ENCODE peak calls at places on chromosomes 12 and 14, in ten cellular contexts. One of them, this sample, is unnamed.

GRCh38 chr14:76086636-76087035 is 65.1 kb upstream of the GPATCH2L start:
- DNase-seq in cortex of kidney: no peak
- DNase-seq in nephron progenitor cell: no peak
- DNase-seq in iPS-NIHi11: no peak
- DNase-seq in lung: no peak
- DNase-seq in renal cortical epithelial cell: no peak
- DNase-seq in stimulated activated naive CD8-positive, alpha-beta T cell treated with anti-CD3 and anti-CD28 coated beads, Interleukin-15, Interleukin-2, amounts not matched to agents 100 U/mL and 50 U/mL, for 24 hours: no peak
- DNase-seq in DMS153: no peak
- DNase-seq in activated gamma-delta T cell treated with Interleukin-2 at 50 U/mL for 16 hours: no peak
- DNase-seq in activated CD4-positive, CD25-positive, alpha-beta regulatory T cell treated with anti-CD3 and anti-CD28 coated beads, Interleukin-2, amount 50 U/mL, for 72 hours: no peak
- DNase-seq in this sample: no peak

GRCh38 chr12:131142891-131143637 is 189.4 kb downstream of the ADGRD1 start:
- DNase-seq in cortex of kidney: no peak
- DNase-seq in nephron progenitor cell: no peak
- DNase-seq in iPS-NIHi11: no peak
- DNase-seq in lung: no peak
- DNase-seq in renal cortical epithelial cell: no peak
- DNase-seq in stimulated activated naive CD8-positive, alpha-beta T cell treated with anti-CD3 and anti-CD28 coated beads, Interleukin-15, Interleukin-2, amounts not matched to agents 100 U/mL and 50 U/mL, for 24 hours: no peak
- DNase-seq in DMS153: no peak
- DNase-seq in activated gamma-delta T cell treated with Interleukin-2 at 50 U/mL for 16 hours: no peak
- DNase-seq in activated CD4-positive, CD25-positive, alpha-beta regulatory T cell treated with anti-CD3 and anti-CD28 coated beads, Interleukin-2, amount 50 U/mL, for 72 hours: no peak
- DNase-seq in this sample: no peak

GRCh38 chr12:24728366-24728765 is 220.5 kb downstream of the BCAT1 start:
- DNase-seq in cortex of kidney: no peak
- DNase-seq in nephron progenitor cell: no peak
- DNase-seq in iPS-NIHi11: no peak
- DNase-seq in lung: no peak
- DNase-seq in renal cortical epithelial cell: peak
- DNase-seq in stimulated activated naive CD8-positive, alpha-beta T cell treated with anti-CD3 and anti-CD28 coated beads, Interleukin-15, Interleukin-2, amounts not matched to agents 100 U/mL and 50 U/mL, for 24 hours: no peak
- DNase-seq in DMS153: no peak
- DNase-seq in activated gamma-delta T cell treated with Interleukin-2 at 50 U/mL for 16 hours: no peak
- DNase-seq in activated CD4-positive, CD25-positive, alpha-beta regulatory T cell treated with anti-CD3 and anti-CD28 coated beads, Interleukin-2, amount 50 U/mL, for 72 hours: no peak
- DNase-seq in this sample: no peak

GRCh38 chr14:29442720-29443119 is 484.9 kb downstream of the PRKD1 start:
- DNase-seq in cortex of kidney: no peak
- DNase-seq in nephron progenitor cell: no peak
- DNase-seq in iPS-NIHi11: no peak
- DNase-seq in lung: no peak
- DNase-seq in renal cortical epithelial cell: peak
- DNase-seq in stimulated activated naive CD8-positive, alpha-beta T cell treated with anti-CD3 and anti-CD28 coated beads, Interleukin-15, Interleukin-2, amounts not matched to agents 100 U/mL and 50 U/mL, for 24 hours: no peak
- DNase-seq in DMS153: no peak
- DNase-seq in activated gamma-delta T cell treated with Interleukin-2 at 50 U/mL for 16 hours: no peak
- DNase-seq in activated CD4-positive, CD25-positive, alpha-beta regulatory T cell treated with anti-CD3 and anti-CD28 coated beads, Interleukin-2, amount 50 U/mL, for 72 hours: no peak
- DNase-seq in this sample: no peak

GRCh38 chr12:57611810-57612710 is 825 bp downstream of the ARHGEF25 start:
- DNase-seq in cortex of kidney: no peak
- DNase-seq in nephron progenitor cell: no peak
- DNase-seq in iPS-NIHi11: no peak
- DNase-seq in lung: no peak
- DNase-seq in renal cortical epithelial cell: no peak
- DNase-seq in stimulated activated naive CD8-positive, alpha-beta T cell treated with anti-CD3 and anti-CD28 coated beads, Interleukin-15, Interleukin-2, amounts not matched to agents 100 U/mL and 50 U/mL, for 24 hours: no peak
- DNase-seq in DMS153: no peak
- DNase-seq in activated gamma-delta T cell treated with Interleukin-2 at 50 U/mL for 16 hours: no peak
- DNase-seq in activated CD4-positive, CD25-positive, alpha-beta regulatory T cell treated with anti-CD3 and anti-CD28 coated beads, Interleukin-2, amount 50 U/mL, for 72 hours: no peak
- DNase-seq in this sample: no peak

GRCh38 chr12:12294215-12295005 is 27.6 kb upstream of the LRP6 start:
- DNase-seq in cortex of kidney: no peak
- DNase-seq in nephron progenitor cell: peak
- DNase-seq in iPS-NIHi11: peak
- DNase-seq in lung: no peak
- DNase-seq in renal cortical epithelial cell: no peak
- DNase-seq in stimulated activated naive CD8-positive, alpha-beta T cell treated with anti-CD3 and anti-CD28 coated beads, Interleukin-15, Interleukin-2, amounts not matched to agents 100 U/mL and 50 U/mL, for 24 hours: no peak
- DNase-seq in DMS153: no peak
- DNase-seq in activated gamma-delta T cell treated with Interleukin-2 at 50 U/mL for 16 hours: no peak
- DNase-seq in activated CD4-positive, CD25-positive, alpha-beta regulatory T cell treated with anti-CD3 and anti-CD28 coated beads, Interleukin-2, amount 50 U/mL, for 72 hours: no peak
- DNase-seq in this sample: no peak

GRCh38 chr12:92968201-92968813 is 39.2 kb upstream of the EEA1 start:
- DNase-seq in cortex of kidney: no peak
- DNase-seq in nephron progenitor cell: no peak
- DNase-seq in iPS-NIHi11: no peak
- DNase-seq in lung: no peak
- DNase-seq in renal cortical epithelial cell: peak
- DNase-seq in stimulated activated naive CD8-positive, alpha-beta T cell treated with anti-CD3 and anti-CD28 coated beads, Interleukin-15, Interleukin-2, amounts not matched to agents 100 U/mL and 50 U/mL, for 24 hours: no peak
- DNase-seq in DMS153: no peak
- DNase-seq in activated gamma-delta T cell treated with Interleukin-2 at 50 U/mL for 16 hours: no peak
- DNase-seq in activated CD4-positive, CD25-positive, alpha-beta regulatory T cell treated with anti-CD3 and anti-CD28 coated beads, Interleukin-2, amount 50 U/mL, for 72 hours: no peak
- DNase-seq in this sample: no peak

GRCh38 chr14:74425525-74426201 is 347 bp downstream of the SYNDIG1L start:
- DNase-seq in cortex of kidney: no peak
- DNase-seq in nephron progenitor cell: peak
- DNase-seq in iPS-NIHi11: peak
- DNase-seq in lung: no peak
- DNase-seq in renal cortical epithelial cell: no peak
- DNase-seq in stimulated activated naive CD8-positive, alpha-beta T cell treated with anti-CD3 and anti-CD28 coated beads, Interleukin-15, Interleukin-2, amounts not matched to agents 100 U/mL and 50 U/mL, for 24 hours: peak
- DNase-seq in DMS153: no peak
- DNase-seq in activated gamma-delta T cell treated with Interleukin-2 at 50 U/mL for 16 hours: peak
- DNase-seq in activated CD4-positive, CD25-positive, alpha-beta regulatory T cell treated with anti-CD3 and anti-CD28 coated beads, Interleukin-2, amount 50 U/mL, for 72 hours: peak
- DNase-seq in this sample: no peak

GRCh38 chr12:122874081-122874480 is 21.8 kb downstream of the VPS37B start:
- DNase-seq in cortex of kidney: no peak
- DNase-seq in nephron progenitor cell: no peak
- DNase-seq in iPS-NIHi11: no peak
- DNase-seq in lung: no peak
- DNase-seq in renal cortical epithelial cell: no peak
- DNase-seq in stimulated activated naive CD8-positive, alpha-beta T cell treated with anti-CD3 and anti-CD28 coated beads, Interleukin-15, Interleukin-2, amounts not matched to agents 100 U/mL and 50 U/mL, for 24 hours: peak
- DNase-seq in DMS153: no peak
- DNase-seq in activated gamma-delta T cell treated with Interleukin-2 at 50 U/mL for 16 hours: peak
- DNase-seq in activated CD4-positive, CD25-positive, alpha-beta regulatory T cell treated with anti-CD3 and anti-CD28 coated beads, Interleukin-2, amount 50 U/mL, for 72 hours: no peak
- DNase-seq in this sample: no peak

GRCh38 chr12:101414533-101415119 is 7.1 kb upstream of the ARL1 start:
- DNase-seq in cortex of kidney: no peak
- DNase-seq in nephron progenitor cell: peak
- DNase-seq in iPS-NIHi11: peak
- DNase-seq in lung: peak
- DNase-seq in renal cortical epithelial cell: peak
- DNase-seq in stimulated activated naive CD8-positive, alpha-beta T cell treated with anti-CD3 and anti-CD28 coated beads, Interleukin-15, Interleukin-2, amounts not matched to agents 100 U/mL and 50 U/mL, for 24 hours: peak
- DNase-seq in DMS153: peak
- DNase-seq in activated gamma-delta T cell treated with Interleukin-2 at 50 U/mL for 16 hours: no peak
- DNase-seq in activated CD4-positive, CD25-positive, alpha-beta regulatory T cell treated with anti-CD3 and anti-CD28 coated beads, Interleukin-2, amount 50 U/mL, for 72 hours: no peak
- DNase-seq in this sample: no peak

GRCh38 chr12:6767592-6768384 is 1.6 kb downstream of the PTMS start:
- DNase-seq in cortex of kidney: no peak
- DNase-seq in nephron progenitor cell: peak
- DNase-seq in iPS-NIHi11: no peak
- DNase-seq in lung: no peak
- DNase-seq in renal cortical epithelial cell: no peak
- DNase-seq in stimulated activated naive CD8-positive, alpha-beta T cell treated with anti-CD3 and anti-CD28 coated beads, Interleukin-15, Interleukin-2, amounts not matched to agents 100 U/mL and 50 U/mL, for 24 hours: no peak
- DNase-seq in DMS153: no peak
- DNase-seq in activated gamma-delta T cell treated with Interleukin-2 at 50 U/mL for 16 hours: no peak
- DNase-seq in activated CD4-positive, CD25-positive, alpha-beta regulatory T cell treated with anti-CD3 and anti-CD28 coated beads, Interleukin-2, amount 50 U/mL, for 72 hours: no peak
- DNase-seq in this sample: no peak

GRCh38 chr12:54360717-54361456 is 3.4 kb downstream of the GPR84 start:
- DNase-seq in cortex of kidney: no peak
- DNase-seq in nephron progenitor cell: peak
- DNase-seq in iPS-NIHi11: peak
- DNase-seq in lung: peak
- DNase-seq in renal cortical epithelial cell: peak
- DNase-seq in stimulated activated naive CD8-positive, alpha-beta T cell treated with anti-CD3 and anti-CD28 coated beads, Interleukin-15, Interleukin-2, amounts not matched to agents 100 U/mL and 50 U/mL, for 24 hours: peak
- DNase-seq in DMS153: peak
- DNase-seq in activated gamma-delta T cell treated with Interleukin-2 at 50 U/mL for 16 hours: peak
- DNase-seq in activated CD4-positive, CD25-positive, alpha-beta regulatory T cell treated with anti-CD3 and anti-CD28 coated beads, Interleukin-2, amount 50 U/mL, for 72 hours: no peak
- DNase-seq in this sample: no peak

GRCh38 chr14:85122690-85123089 is 407.3 kb upstream of the FLRT2 start:
- DNase-seq in cortex of kidney: no peak
- DNase-seq in nephron progenitor cell: no peak
- DNase-seq in iPS-NIHi11: no peak
- DNase-seq in lung: no peak
- DNase-seq in renal cortical epithelial cell: no peak
- DNase-seq in stimulated activated naive CD8-positive, alpha-beta T cell treated with anti-CD3 and anti-CD28 coated beads, Interleukin-15, Interleukin-2, amounts not matched to agents 100 U/mL and 50 U/mL, for 24 hours: no peak
- DNase-seq in DMS153: peak
- DNase-seq in activated gamma-delta T cell treated with Interleukin-2 at 50 U/mL for 16 hours: no peak
- DNase-seq in activated CD4-positive, CD25-positive, alpha-beta regulatory T cell treated with anti-CD3 and anti-CD28 coated beads, Interleukin-2, amount 50 U/mL, for 72 hours: no peak
- DNase-seq in this sample: no peak

GRCh38 chr14:51328089-51328941 is 88.3 kb downstream of the TMX1 start:
- DNase-seq in cortex of kidney: no peak
- DNase-seq in nephron progenitor cell: no peak
- DNase-seq in iPS-NIHi11: no peak
- DNase-seq in lung: no peak
- DNase-seq in renal cortical epithelial cell: peak
- DNase-seq in stimulated activated naive CD8-positive, alpha-beta T cell treated with anti-CD3 and anti-CD28 coated beads, Interleukin-15, Interleukin-2, amounts not matched to agents 100 U/mL and 50 U/mL, for 24 hours: peak
- DNase-seq in DMS153: no peak
- DNase-seq in activated gamma-delta T cell treated with Interleukin-2 at 50 U/mL for 16 hours: no peak
- DNase-seq in activated CD4-positive, CD25-positive, alpha-beta regulatory T cell treated with anti-CD3 and anti-CD28 coated beads, Interleukin-2, amount 50 U/mL, for 72 hours: no peak
- DNase-seq in this sample: no peak

GRCh38 chr14:99946652-99947489 is 118.4 kb upstream of the EVL start:
- DNase-seq in cortex of kidney: no peak
- DNase-seq in nephron progenitor cell: peak
- DNase-seq in iPS-NIHi11: peak
- DNase-seq in lung: no peak
- DNase-seq in renal cortical epithelial cell: no peak
- DNase-seq in stimulated activated naive CD8-positive, alpha-beta T cell treated with anti-CD3 and anti-CD28 coated beads, Interleukin-15, Interleukin-2, amounts not matched to agents 100 U/mL and 50 U/mL, for 24 hours: peak
- DNase-seq in DMS153: no peak
- DNase-seq in activated gamma-delta T cell treated with Interleukin-2 at 50 U/mL for 16 hours: peak
- DNase-seq in activated CD4-positive, CD25-positive, alpha-beta regulatory T cell treated with anti-CD3 and anti-CD28 coated beads, Interleukin-2, amount 50 U/mL, for 72 hours: peak
- DNase-seq in this sample: no peak